ENCODE peak calls at places on chromosomes 7 and 10, in six cellular contexts. One of them, this sample, is unnamed.

GRCh38 chr7:103387267-103387666 is 39.8 kb downstream of the PSMC2 start:
- DNase-seq in NCI-H1092: no peak
- DNase-seq in NCI-H1105: no peak
- DNase-seq in AG09309: no peak
- DNase-seq in HCT116: no peak
- DNase-seq in fibroblast of the conjunctiva: no peak
- DNase-seq in this sample: no peak

GRCh38 chr10:89659185-89660131 is 14.4 kb upstream of the PANK1 start:
- DNase-seq in NCI-H1105: no peak
- DNase-seq in AG09309: peak
- DNase-seq in NCI-H1092: no peak
- DNase-seq in fibroblast of the conjunctiva: peak
- DNase-seq in HCT116: no peak
- DNase-seq in this sample: no peak

GRCh38 chr7:101186839-101187448 is 6.9 kb upstream of the NAT16 start:
- DNase-seq in HCT116: no peak
- DNase-seq in NCI-H1105: no peak
- DNase-seq in NCI-H1092: no peak
- DNase-seq in fibroblast of the conjunctiva: no peak
- DNase-seq in AG09309: no peak
- DNase-seq in this sample: no peak

GRCh38 chr7:151384776-151385625 is 24.8 kb downstream of the WDR86 start:
- DNase-seq in NCI-H1092: no peak
- DNase-seq in NCI-H1105: no peak
- DNase-seq in AG09309: no peak
- DNase-seq in HCT116: no peak
- DNase-seq in fibroblast of the conjunctiva: no peak
- DNase-seq in this sample: no peak

GRCh38 chr10:78224602-78225001 is 190.9 kb downstream of the RPS24 start:
- DNase-seq in AG09309: no peak
- DNase-seq in HCT116: no peak
- DNase-seq in fibroblast of the conjunctiva: no peak
- DNase-seq in NCI-H1092: no peak
- DNase-seq in NCI-H1105: no peak
- DNase-seq in this sample: no peak

GRCh38 chr10:126519992-126520391 is 131.7 kb upstream of the ADAM12 start:
- DNase-seq in AG09309: no peak
- DNase-seq in NCI-H1105: no peak
- DNase-seq in NCI-H1092: no peak
- DNase-seq in fibroblast of the conjunctiva: no peak
- DNase-seq in HCT116: no peak
- DNase-seq in this sample: no peak

GRCh38 chr10:125414998-125415397 is 254.6 kb upstream of the CTBP2 start:
- DNase-seq in fibroblast of the conjunctiva: no peak
- DNase-seq in HCT116: no peak
- DNase-seq in NCI-H1092: no peak
- DNase-seq in NCI-H1105: no peak
- DNase-seq in AG09309: no peak
- DNase-seq in this sample: no peak

GRCh38 chr7:108296911-108297310 is 159.3 kb downstream of the NRCAM start:
- DNase-seq in AG09309: no peak
- DNase-seq in HCT116: no peak
- DNase-seq in NCI-H1092: no peak
- DNase-seq in NCI-H1105: no peak
- DNase-seq in fibroblast of the conjunctiva: no peak
- DNase-seq in this sample: no peak

GRCh38 chr10:112721080-112721698 is 228.9 kb upstream of the TCF7L2 start:
- DNase-seq in NCI-H1105: no peak
- DNase-seq in HCT116: peak
- DNase-seq in fibroblast of the conjunctiva: no peak
- DNase-seq in NCI-H1092: no peak
- DNase-seq in AG09309: no peak
- DNase-seq in this sample: no peak